ENCODE peak calls at places on chromosome 15, in five cellular contexts. F is pancreas, U is fibroblast of lung, S is uterus, R is transverse colon. C is an unnamed sample.
A peak's percentile ranks its signal among the peaks of the same experiment; 100 is the strongest.

GRCh38 chr15:57485869-57486268 is 105.8 kb upstream of the MYZAP start:
- DNase-seq in F (peak; percentile 81), U (peak; percentile 91), S (no peak), R (no peak), C (no peak)

GRCh38 chr15:101615986-101616848 is 36.0 kb downstream of the TM2D3 start:
- DNase-seq in F (peak; percentile 61), U (peak; percentile 71), S (peak; percentile 78), R (peak; percentile 35), C (peak; percentile 81)

GRCh38 chr15:79943820-79944219 is 27.2 kb downstream of the BCL2A1 start:
- DNase-seq in F (no peak), U (peak; percentile 43), S (no peak), R (no peak), C (no peak)

GRCh38 chr15:25707656-25708365 is 155.3 kb downstream of the ATP10A start:
- DNase-seq in F (no peak), U (no peak), S (no peak), R (no peak), C (no peak)

GRCh38 chr15:98894312-98894711 is 113.3 kb downstream of the PGPEP1L start:
- DNase-seq in F (no peak), U (no peak), S (no peak), R (no peak), C (no peak)

GRCh38 chr15:84793431-84793830 is 23.7 kb upstream of the ALPK3 start:
- DNase-seq in F (no peak), U (no peak), S (no peak), R (no peak), C (no peak)

GRCh38 chr15:93082861-93083260 is 6.2 kb downstream of the RGMA start:
- DNase-seq in F (no peak), U (no peak), S (no peak), R (no peak), C (no peak)

GRCh38 chr15:60993008-60993407 is 236.1 kb downstream of the RORA start:
- DNase-seq in F (no peak), U (peak; percentile 76), S (no peak), R (no peak), C (no peak)

GRCh38 chr15:77966540-77967290 is 110.8 kb downstream of the TBC1D2B start:
- DNase-seq in F (no peak), U (peak; percentile 40), S (peak; percentile 57), R (peak; percentile 46), C (no peak)

GRCh38 chr15:81166949-81167816 is 29.5 kb upstream of the IL16 start:
- DNase-seq in F (no peak), U (no peak), S (no peak), R (no peak), C (no peak)

DNA sequence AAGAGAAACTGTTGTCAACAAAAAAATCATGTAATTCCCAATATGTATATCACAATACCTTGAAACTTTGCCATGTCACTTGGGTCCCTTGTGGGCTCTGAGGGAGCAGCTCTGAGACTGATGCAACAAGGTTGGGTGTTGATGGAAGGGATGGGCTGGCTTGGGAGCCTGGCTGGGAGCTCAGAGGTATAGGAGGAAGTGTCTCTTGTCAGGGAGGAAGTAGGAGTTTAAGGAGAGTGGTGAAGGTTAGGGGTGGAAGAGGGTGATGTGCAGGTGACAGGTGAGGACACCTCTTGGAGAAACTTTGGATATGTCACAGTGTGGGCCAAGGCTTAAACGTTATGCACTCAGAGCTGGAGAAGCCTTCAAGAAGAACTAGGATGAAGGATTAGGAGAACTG is 2.0 kb upstream of the TM6SF1 start:
- DNase-seq in F (no peak), U (no peak), S (no peak), R (no peak), C (no peak)
- H3K27me3 ChIP-seq in F (no peaks in the 10 kb centered on the region), U (peaks cover 5% of the 10 kb centered on the region), S (no peaks in the 10 kb centered on the region), R (peaks cover 61% of the 10 kb centered on the region), C (peaks cover 9% of the 10 kb centered on the region)

DNA sequence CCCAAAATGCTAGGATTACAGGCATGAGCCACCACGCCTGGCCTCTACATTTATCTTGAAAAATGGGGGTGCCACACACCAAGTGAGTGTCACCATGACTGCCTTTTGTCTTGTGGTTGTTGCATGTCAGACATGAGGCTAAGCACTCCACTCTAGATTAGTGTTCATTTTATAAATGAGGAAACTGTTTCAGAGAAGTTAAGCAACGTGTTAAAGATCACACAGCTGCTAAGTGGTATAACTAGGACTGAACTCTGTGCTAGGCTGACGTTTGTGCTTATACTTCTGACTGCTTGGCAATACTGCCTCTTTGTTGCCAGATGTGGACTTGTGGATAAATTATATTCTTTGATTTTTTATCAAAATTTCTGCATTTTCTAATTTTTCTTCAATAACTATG is 50.8 kb upstream of the SMAD6 start:
- DNase-seq in F (no peak), U (no peak), S (no peak), R (no peak), C (no peak)
- H3K27me3 ChIP-seq in F (no peaks in the 10 kb centered on the region), U (no peaks in the 10 kb centered on the region), S (no peaks in the 10 kb centered on the region), R (peaks cover 11% of the 10 kb centered on the region), C (no peaks in the 10 kb centered on the region)

DNA sequence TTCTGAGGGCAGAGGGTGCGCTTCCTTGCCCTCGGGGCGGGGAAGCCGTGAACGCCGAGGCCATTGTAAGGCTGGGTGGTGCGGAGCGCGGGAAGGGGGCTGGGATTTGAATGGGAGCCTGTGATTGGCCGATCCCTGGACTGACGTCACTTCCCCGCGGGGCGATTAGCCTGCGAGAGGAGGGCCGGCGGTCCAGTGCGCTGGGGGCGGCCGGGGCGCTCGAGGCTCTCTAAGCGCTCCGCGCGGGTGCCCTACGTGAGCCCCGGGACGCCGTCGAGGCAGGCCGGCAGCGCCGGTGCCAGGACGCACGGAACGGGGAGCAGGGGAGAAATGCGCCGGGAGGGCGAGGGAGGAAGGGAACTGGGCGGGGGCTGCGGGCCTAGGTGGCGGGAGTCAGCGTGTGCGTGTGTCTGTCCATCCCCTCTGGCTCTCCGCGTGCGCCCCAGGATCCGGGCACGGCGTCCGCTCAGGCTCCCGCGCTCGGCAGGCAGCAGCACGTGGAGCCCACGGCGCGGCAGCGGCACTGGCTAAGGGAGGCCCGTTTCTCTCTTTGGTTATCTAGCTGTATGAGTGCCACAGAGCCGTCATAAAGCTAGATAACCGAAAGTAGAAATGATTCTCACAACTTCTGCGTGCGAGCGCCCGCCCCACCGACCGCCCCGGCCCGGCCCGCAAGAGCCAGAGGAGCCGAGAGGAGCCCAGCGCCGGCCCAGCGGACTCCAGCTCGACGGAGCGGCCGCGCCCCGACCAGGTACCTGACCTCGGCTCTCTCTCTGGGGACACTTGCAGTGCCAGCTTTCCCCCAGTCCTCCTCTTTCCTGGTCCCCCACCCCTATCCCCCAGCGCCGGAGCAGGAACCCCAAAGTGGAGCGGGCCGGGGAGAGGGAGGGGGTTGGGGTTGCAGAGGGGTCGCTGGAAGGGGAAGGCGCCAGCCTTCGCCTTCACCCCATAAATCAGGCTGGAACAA is 33.1 kb upstream of the POLG start:
- DNase-seq in F (no peak), U (no peak), S (no peak), R (no peak), C (no peak)
- H3K27me3 ChIP-seq in F (no peaks in the 10 kb centered on the region), U (peaks cover 91% of the 10 kb centered on the region), S (peaks cover 20% of the 10 kb centered on the region), R (peaks cover 100% of the 10 kb centered on the region), C (peaks cover 100% of the 10 kb centered on the region)

GRCh38 chr15:74257105-74257504 is 21.0 kb downstream of the CCDC33 start:
- DNase-seq in F (no peak), U (no peak), S (no peak), R (no peak), C (no peak)
- H3K27me3 ChIP-seq in F (no peaks in the 10 kb centered on the region), U (peaks cover 35% of the 10 kb centered on the region), S (no peaks in the 10 kb centered on the region), R (peaks cover 16% of the 10 kb centered on the region), C (peaks cover 54% of the 10 kb centered on the region)

GRCh38 chr15:70096975-70097336 is 761 bp downstream of the TLE3 start:
- DNase-seq in F (no peak), U (peak; percentile 11), S (no peak), R (no peak), C (no peak)

GRCh38 chr15:70097337-70098169 is at the start of gene TLE3:
- DNase-seq in F (peak; percentile 98), U (peak; percentile 98), S (peak; percentile 98), R (peak; percentile 99), C (peak; percentile 99)

GRCh38 chr15:70099167-70099965 is 1.6 kb upstream of the TLE3 start:
- DNase-seq in F (peak; percentile 100), U (peak; percentile 97), S (peak; percentile 100), R (peak; percentile 100), C (peak; percentile 100)

GRCh38 chr15:70098461-70099166 is 897 bp upstream of the TLE3 start:
- DNase-seq in F (peak; percentile 67), U (peak; percentile 36), S (peak; percentile 67), R (peak; percentile 67), C (peak; percentile 35)

DNA sequence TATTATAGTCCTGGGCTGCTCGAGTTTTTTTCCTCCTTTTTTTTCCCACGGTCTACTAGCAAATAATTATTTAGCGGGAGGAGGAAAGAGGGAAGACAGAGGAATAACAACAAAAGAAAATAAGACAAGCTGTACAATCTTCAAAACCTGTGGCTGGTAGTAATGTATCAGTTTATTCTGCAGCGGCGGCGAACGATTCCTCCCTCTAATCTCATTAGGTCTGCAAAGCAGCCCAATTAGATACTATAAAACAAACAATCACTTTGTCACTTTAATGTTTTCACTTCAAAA is 398 bp upstream of the TLE3 start:
- DNase-seq in F (no peak), U (no peak), S (no peak), R (peak; percentile 36), C (no peak)
- H3K27me3 ChIP-seq in F (no peaks in the 10 kb centered on the region), U (no peaks in the 10 kb centered on the region), S (no peaks in the 10 kb centered on the region), R (no peaks in the 10 kb centered on the region), C (peaks cover 12% of the 10 kb centered on the region)

GRCh38 chr15:27433604-27434003 is 462.6 kb downstream of the GABRG3 start:
- DNase-seq in F (no peak), U (no peak), S (no peak), R (no peak), C (no peak)
- H3K27me3 ChIP-seq in F (no peaks in the 10 kb centered on the region), U (no peaks in the 10 kb centered on the region), S (no peaks in the 10 kb centered on the region), R (no peaks in the 10 kb centered on the region), C (no peaks in the 10 kb centered on the region)

DNA sequence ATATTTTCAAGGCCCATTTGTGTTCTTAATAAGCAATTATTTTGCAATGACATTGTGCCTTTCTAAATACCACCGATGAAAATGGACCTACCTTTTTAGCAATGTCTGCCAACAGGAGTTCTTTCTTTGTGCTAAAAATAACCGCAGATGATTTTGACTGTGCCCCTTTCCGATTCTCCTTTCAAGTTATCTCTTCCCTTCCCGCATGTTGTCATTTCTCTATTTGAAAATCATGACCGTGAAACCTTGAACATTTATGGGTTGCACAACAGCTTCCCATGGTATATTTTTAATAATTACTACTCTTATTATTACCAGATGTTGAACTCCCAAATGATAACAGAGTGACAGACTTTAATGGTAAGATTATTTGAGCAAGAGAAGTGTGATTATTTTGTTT is 10.3 kb upstream of the ETFA start:
- DNase-seq in F (no peak), U (no peak), S (no peak), R (no peak), C (no peak)
- H3K27me3 ChIP-seq in F (no peaks in the 10 kb centered on the region), U (peaks cover 27% of the 10 kb centered on the region), S (no peaks in the 10 kb centered on the region), R (peaks cover 29% of the 10 kb centered on the region), C (peaks cover 54% of the 10 kb centered on the region)

DNA sequence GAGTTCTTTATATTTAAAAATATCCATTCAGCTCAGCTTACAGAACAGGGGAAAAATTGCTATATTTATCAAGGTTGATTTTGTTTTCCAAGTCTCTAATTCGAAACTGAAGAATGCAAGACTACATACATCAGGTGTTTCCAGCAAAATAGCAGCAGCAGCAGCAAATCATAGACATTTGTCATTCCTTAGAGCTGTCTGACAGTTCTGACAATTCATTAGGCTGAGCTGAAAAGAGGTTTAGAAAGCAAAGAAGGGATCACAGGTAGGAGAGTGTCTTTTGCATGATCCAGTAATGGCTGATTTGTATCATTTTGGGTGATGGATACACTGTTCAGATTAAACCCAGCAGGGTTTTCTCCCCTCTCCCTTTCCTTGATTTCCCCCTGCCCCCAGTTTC is 545.7 kb downstream of the MCTP2 start:
- DNase-seq in F (no peak), U (no peak), S (no peak), R (no peak), C (no peak)
- H3K27me3 ChIP-seq in F (no peaks in the 10 kb centered on the region), U (no peaks in the 10 kb centered on the region), S (no peaks in the 10 kb centered on the region), R (no peaks in the 10 kb centered on the region), C (no peaks in the 10 kb centered on the region)

C was measured in left ventricle myocardium inferior.